ENCODE peak calls at places on chromosomes 3 and 15, in four cellular contexts. L is WTC11, W is K562, S is HepG2. B is an unnamed sample.

GRCh38 chr3:36957072-36957471 is 12.2 kb upstream of the TRANK1 start:
- DNase-seq in S (no peak), L (peak; percentile 69), W (peak; percentile 54), B (no peak)

GRCh38 chr3:111338059-111338698 is 203.8 kb upstream of the CD96 start:
- DNase-seq in S (peak; percentile 62), W (no peak), L (peak; percentile 62), B (peak; percentile 73)

GRCh38 chr3:150582620-150583019 is 20.5 kb upstream of the SELENOT start:
- DNase-seq in W (no peak), L (no peak), S (no peak), B (no peak)

GRCh38 chr3:18891641-18892040 is 256.7 kb upstream of the KCNH8 start:
- DNase-seq in W (no peak), S (no peak), L (no peak), B (no peak)

GRCh38 chr3:122964844-122965243 is 62.7 kb downstream of the SEMA5B start:
- DNase-seq in L (no peak), W (no peak), S (no peak), B (no peak)

GRCh38 chr15:45634442-45635190 is at the start of gene SQOR:
- DNase-seq in S (peak; percentile 68), W (no peak), L (peak; percentile 65), B (peak; percentile 61)

GRCh38 chr3:70242297-70242868 is 70.1 kb downstream of the MDFIC2 start:
- DNase-seq in W (no peak), L (no peak), S (no peak), B (no peak)

GRCh38 chr3:71537211-71537611 is 46.3 kb downstream of the FOXP1 start:
- DNase-seq in L (no peak), W (no peak), S (no peak), B (peak; percentile 55)

GRCh38 chr15:29470311-29470710 is 200.7 kb upstream of the NSMCE3 start:
- DNase-seq in S (no peak), L (no peak), W (no peak), B (no peak)

GRCh38 chr3:158701666-158702065 is 29.2 kb upstream of the LXN start:
- DNase-seq in W (no peak), S (no peak), L (no peak), B (no peak)

GRCh38 chr3:5429517-5429890 is 242.0 kb downstream of the EDEM1 start:
- DNase-seq in W (peak; percentile 21), L (no peak), S (no peak), B (no peak)

GRCh38 chr15:68271854-68272471 is 5.6 kb upstream of the FEM1B start:
- DNase-seq in S (peak; percentile 63), L (no peak), W (no peak), B (peak; percentile 77)

GRCh38 chr3:147161833-147162232 is 244.5 kb downstream of the ZIC4 start:
- DNase-seq in S (no peak), L (no peak), W (no peak), B (no peak)

GRCh38 chr15:82698711-82699345 is 10.8 kb downstream of the AP3B2 start:
- DNase-seq in W (no peak), L (no peak), S (no peak), B (no peak)

GRCh38 chr15:45177285-45177684 is 10.5 kb downstream of the SHF start:
- DNase-seq in L (no peak), W (no peak), S (no peak), B (no peak)

GRCh38 chr3:157311633-157312365 is 124.9 kb upstream of the PTX3 start:
- DNase-seq in W (no peak), S (no peak), L (no peak), B (no peak)

GRCh38 chr3:161689699-161690098 is 193.1 kb downstream of the OTOL1 start:
- DNase-seq in S (no peak), L (no peak), W (no peak), B (no peak)

GRCh38 chr3:119181765-119182164 is 8.4 kb downstream of the UPK1B start:
- DNase-seq in L (no peak), W (no peak), S (no peak), B (peak; percentile 68)

GRCh38 chr3:27253831-27254230 is 115.4 kb downstream of the NEK10 start:
- DNase-seq in W (no peak), S (peak; percentile 25), L (peak; percentile 57), B (peak; percentile 32)

GRCh38 chr3:31240894-31241293 is 291.8 kb upstream of the STT3B start:
- DNase-seq in W (no peak), L (no peak), S (no peak), B (no peak)

GRCh38 chr3:34108976-34109375 is 310.5 kb downstream of the PDCD6IP start:
- DNase-seq in S (no peak), L (no peak), W (no peak), B (no peak)

GRCh38 chr15:32870240-32871033 is 152.6 kb downstream of the GREM1 start:
- DNase-seq in W (peak; percentile 10), L (no peak), S (no peak), B (no peak)

GRCh38 chr15:54345301-54345700 is 367.1 kb downstream of the UNC13C start:
- DNase-seq in W (no peak), S (no peak), L (no peak), B (no peak)

GRCh38 chr15:67548862-67549651 is 6.6 kb downstream of the MAP2K5 start:
- DNase-seq in W (no peak), L (peak; percentile 75), S (no peak), B (no peak)

GRCh38 chr3:51799879-51800757 is 21.1 kb upstream of the IQCF6 start:
- DNase-seq in S (peak; percentile 49), L (no peak), W (peak; percentile 20), B (peak; percentile 33)

GRCh38 chr15:50181206-50181982 is 602 bp upstream of the SLC27A2 start:
- DNase-seq in S (no peak), L (peak; percentile 33), W (no peak), B (no peak)

GRCh38 chr3:78887608-78888011 is 880.2 kb downstream of the ROBO1 start:
- DNase-seq in W (no peak), S (no peak), L (no peak), B (no peak)

GRCh38 chr3:118863731-118864322 is 170.8 kb downstream of the IGSF11 start:
- DNase-seq in L (peak; percentile 47), W (no peak), S (peak; percentile 16), B (no peak)

GRCh38 chr15:60660290-60661051 is 181.5 kb upstream of the ICE2 start:
- DNase-seq in S (no peak), W (no peak), L (no peak), B (no peak)

GRCh38 chr3:77055841-77056341 is 16.0 kb downstream of the ROBO2 start:
- DNase-seq in W (no peak), S (no peak), L (no peak), B (no peak)

GRCh38 chr3:9690451-9691450 is 12.9 kb upstream of the CPNE9 start:
- DNase-seq in S (no peak), W (peak; percentile 43), L (no peak), B (no peak)

GRCh38 chr15:53634517-53635106 is 124.9 kb downstream of the WDR72 start:
- DNase-seq in W (no peak), L (no peak), S (no peak), B (no peak)

GRCh38 chr3:42803800-42804112 is 534 bp downstream of the HIGD1A start:
- DNase-seq in W (peak; percentile 56), L (peak; percentile 28), S (peak; percentile 31), B (peak; percentile 9)

GRCh38 chr3:138408751-138409161 is 25.7 kb upstream of the ESYT3 start:
- DNase-seq in S (no peak), W (no peak), L (no peak), B (no peak)

GRCh38 chr15:31408724-31409123 is 82.1 kb downstream of the KLF13 start:
- DNase-seq in S (no peak), W (no peak), L (no peak), B (no peak)

GRCh38 chr3:148697311-148698189 is at the start of gene AGTR1:
- DNase-seq in S (no peak), W (no peak), L (peak; percentile 79), B (peak; percentile 28)

GRCh38 chr3:186042036-186042435 is 66.9 kb downstream of the ETV5 start:
- DNase-seq in S (no peak), L (no peak), W (no peak), B (no peak)

DNA sequence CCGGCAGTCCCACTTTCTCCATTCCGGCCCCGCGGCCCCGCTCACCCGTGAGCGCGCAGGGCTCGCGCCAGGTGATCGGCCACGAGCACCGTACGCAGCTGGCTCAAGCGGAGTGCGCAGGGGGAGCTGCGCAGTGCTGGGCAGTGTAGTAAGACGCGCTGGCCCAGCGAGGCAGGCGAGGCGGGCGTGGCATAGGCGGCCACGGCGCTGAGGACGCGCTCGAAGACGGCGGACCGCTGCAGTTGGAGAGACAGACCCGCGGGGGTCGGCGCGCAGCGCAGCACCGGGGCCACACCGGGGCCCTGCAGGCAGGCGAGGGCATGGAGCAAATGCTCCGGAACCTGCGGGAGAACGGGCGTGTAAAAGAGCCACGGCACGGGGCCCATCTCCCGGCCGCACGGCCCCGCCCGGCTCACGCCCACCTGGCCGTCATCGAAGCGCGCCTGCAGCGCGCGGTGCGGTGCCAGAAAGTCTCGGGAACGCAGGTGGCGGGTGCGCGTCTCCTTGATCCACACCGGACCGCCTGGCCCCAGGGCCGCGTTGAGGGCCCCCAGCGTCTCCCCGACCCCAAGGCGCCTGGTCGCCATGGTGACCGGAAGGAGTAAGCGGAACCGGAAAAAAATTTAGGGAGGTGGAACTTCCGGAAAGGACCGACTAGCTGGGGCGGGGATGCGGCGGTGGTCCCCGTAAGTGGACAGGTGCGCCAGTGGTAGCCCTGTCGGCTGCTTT is at the start of gene DALRD3:
- DNase-seq in S (peak; percentile 72), L (peak; percentile 78), W (peak; percentile 65), B (peak; percentile 33)
- TF ChIP-seq ESRRA in S (no peak), L (no peak), W (no peak), B (no peak)

GRCh38 chr15:85725019-85725418 is 69.7 kb downstream of the KLHL25 start:
- DNase-seq in W (no peak), S (no peak), L (no peak), B (no peak)

GRCh38 chr15:85723960-85724945 is 70.5 kb downstream of the KLHL25 start:
- DNase-seq in L (no peak), W (no peak), S (no peak), B (no peak)

GRCh38 chr15:85726446-85726845 is 68.3 kb downstream of the KLHL25 start:
- DNase-seq in S (no peak), W (no peak), L (no peak), B (no peak)

GRCh38 chr15:85725564-85725963 is 69.2 kb downstream of the KLHL25 start:
- DNase-seq in L (no peak), W (no peak), S (no peak), B (no peak)

GRCh38 chr15:85727068-85727467 is 67.7 kb downstream of the KLHL25 start:
- DNase-seq in L (no peak), S (no peak), W (no peak), B (no peak)
- TF ChIP-seq NR3C1 in L (no peak), S (no peak), W (no peak), B (no peak)

GRCh38 chr3:98733778-98734281 is 29.3 kb upstream of the ST3GAL6 start:
- DNase-seq in L (no peak), S (peak; percentile 71), W (no peak), B (no peak)
- TF ChIP-seq ESRRA in L (no peak), S (no peak), W (no peak), B (no peak)

DNA sequence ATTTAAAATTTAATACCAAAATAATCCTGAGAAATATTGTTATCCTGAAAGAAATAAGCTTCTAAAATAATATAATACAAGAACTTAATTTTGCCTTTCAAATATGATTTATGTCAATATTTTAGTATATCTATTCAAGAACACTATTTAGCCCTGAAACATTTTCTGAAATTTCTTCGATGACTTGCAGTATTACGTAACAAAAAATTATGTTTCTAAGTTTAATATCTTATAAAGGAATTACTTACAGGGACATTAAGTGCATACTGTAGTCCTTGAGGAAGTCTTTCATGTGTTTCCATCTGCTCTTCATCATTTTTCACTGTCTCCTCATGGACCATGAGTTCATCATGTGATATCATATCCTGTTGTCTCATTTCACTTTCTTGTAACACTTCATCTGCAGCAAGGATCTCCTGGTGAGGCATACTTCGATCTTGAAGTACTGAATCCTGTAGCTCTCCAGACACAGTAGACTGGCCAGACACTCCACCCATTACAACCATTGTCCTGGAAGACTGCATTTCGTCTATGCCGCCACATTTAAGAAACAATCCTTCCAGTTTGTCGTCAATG is 62.0 kb downstream of the ZNF148 start:
- DNase-seq in S (no peak), W (no peak), L (no peak), B (no peak)
- TF ChIP-seq NR3C1 in S (no peak), W (no peak), L (no peak), B (no peak)

B was measured in A549.